ENCODE peak calls at places on chromosome 14, in ten cellular contexts. M, B, T, G, S, N, H, U, Q and F are unnamed samples.

GRCh38 chr14:68140111-68140741 is 320.6 kb downstream of the RAD51B start:
- DNase-seq in M (peak), B (no peak), T (no peak), G (peak), S (peak), N (peak), H (no peak), U (no peak), Q (peak), F (peak)

GRCh38 chr14:64958743-64959142 is 13.4 kb downstream of the RAB15 start:
- DNase-seq in M (no peak), B (peak), T (no peak), G (no peak), S (no peak), N (no peak), H (no peak), U (no peak), Q (no peak), F (no peak)

GRCh38 chr14:100737526-100737925 is 10.8 kb downstream of the DLK1 start:
- DNase-seq in M (no peak), B (peak), T (no peak), G (no peak), S (no peak), N (no peak), H (no peak), U (no peak), Q (no peak), F (no peak)

GRCh38 chr14:76274324-76274723 is 101.6 kb upstream of the ESRRB start:
- DNase-seq in M (no peak), B (no peak), T (no peak), G (no peak), S (no peak), N (no peak), H (no peak), U (no peak), Q (no peak), F (no peak)

GRCh38 chr14:44912041-44912869 is 49.5 kb downstream of the KLHL28 start:
- DNase-seq in M (no peak), B (no peak), T (no peak), G (no peak), S (no peak), N (no peak), H (no peak), U (peak), Q (no peak), F (no peak)

GRCh38 chr14:28780843-28781503 is 14.4 kb downstream of the FOXG1 start:
- DNase-seq in M (no peak), B (no peak), T (no peak), G (no peak), S (no peak), N (no peak), H (no peak), U (no peak), Q (no peak), F (no peak)

GRCh38 chr14:67477926-67478915 is 10.3 kb downstream of the TMEM229B start:
- DNase-seq in M (no peak), B (no peak), T (no peak), G (no peak), S (no peak), N (no peak), H (no peak), U (no peak), Q (no peak), F (no peak)

GRCh38 chr14:100330396-100330931 is 7.3 kb downstream of the SLC25A47 start:
- DNase-seq in M (no peak), B (no peak), T (no peak), G (no peak), S (no peak), N (no peak), H (no peak), U (no peak), Q (no peak), F (no peak)

GRCh38 chr14:93044601-93045000 is 71.1 kb downstream of the ITPK1 start:
- DNase-seq in M (no peak), B (no peak), T (no peak), G (no peak), S (peak), N (no peak), H (no peak), U (peak), Q (no peak), F (no peak)

GRCh38 chr14:84770030-84770429 is 759.9 kb upstream of the FLRT2 start:
- DNase-seq in M (no peak), B (no peak), T (no peak), G (no peak), S (no peak), N (no peak), H (no peak), U (no peak), Q (no peak), F (no peak)

GRCh38 chr14:65993103-65993502 is 493.1 kb upstream of the CCDC196 start:
- DNase-seq in M (no peak), B (no peak), T (no peak), G (no peak), S (no peak), N (no peak), H (no peak), U (no peak), Q (no peak), F (no peak)

GRCh38 chr14:26190644-26191043 is 407.2 kb downstream of the NOVA1 start:
- DNase-seq in M (no peak), B (no peak), T (no peak), G (no peak), S (no peak), N (no peak), H (no peak), U (no peak), Q (no peak), F (no peak)

GRCh38 chr14:64723691-64724577 is 19.7 kb downstream of the PLEKHG3 start:
- DNase-seq in M (no peak), B (no peak), T (no peak), G (no peak), S (no peak), N (no peak), H (no peak), U (no peak), Q (no peak), F (no peak)

GRCh38 chr14:83764656-83765055 is 1765.3 kb upstream of the FLRT2 start:
- DNase-seq in M (no peak), B (no peak), T (no peak), G (no peak), S (no peak), N (no peak), H (no peak), U (no peak), Q (no peak), F (no peak)

GRCh38 chr14:65206448-65207096 is 104.3 kb upstream of the MAX start:
- DNase-seq in M (no peak), B (no peak), T (no peak), G (peak), S (peak), N (no peak), H (no peak), U (no peak), Q (peak), F (no peak)

GRCh38 chr14:59337151-59337611 is 128.0 kb downstream of the GPR135 start:
- DNase-seq in M (peak), B (no peak), T (no peak), G (peak), S (peak), N (peak), H (peak), U (no peak), Q (no peak), F (no peak)

GRCh38 chr14:64708148-64709004 is 4.2 kb downstream of the PLEKHG3 start:
- DNase-seq in M (no peak), B (no peak), T (no peak), G (peak), S (peak), N (peak), H (no peak), U (peak), Q (peak), F (no peak)

GRCh38 chr14:32800320-32800719 is 138.4 kb upstream of the NPAS3 start:
- DNase-seq in M (no peak), B (no peak), T (no peak), G (no peak), S (no peak), N (no peak), H (no peak), U (no peak), Q (no peak), F (no peak)

GRCh38 chr14:32200368-32201195 is 1.3 kb upstream of the RNU6-7 start:
- DNase-seq in M (no peak), B (no peak), T (no peak), G (no peak), S (peak), N (no peak), H (no peak), U (no peak), Q (no peak), F (peak)

GRCh38 chr14:100339757-100340453 is 16.8 kb downstream of the SLC25A47 start:
- DNase-seq in M (no peak), B (no peak), T (no peak), G (no peak), S (no peak), N (no peak), H (no peak), U (no peak), Q (no peak), F (no peak)

GRCh38 chr14:67607646-67608045 is 7.6 kb upstream of the PIGH start:
- DNase-seq in M (no peak), B (no peak), T (no peak), G (no peak), S (no peak), N (no peak), H (no peak), U (no peak), Q (no peak), F (no peak)

GRCh38 chr14:95389471-95390011 is 69.8 kb upstream of the CLMN start:
- DNase-seq in M (peak), B (no peak), T (no peak), G (no peak), S (no peak), N (no peak), H (peak), U (no peak), Q (no peak), F (no peak)

GRCh38 chr14:99188721-99189120 is 83.3 kb downstream of the BCL11B start:
- DNase-seq in M (no peak), B (peak), T (no peak), G (no peak), S (no peak), N (no peak), H (no peak), U (no peak), Q (no peak), F (no peak)

GRCh38 chr14:91568626-91569025 is 58.5 kb upstream of the PPP4R3A start:
- DNase-seq in M (no peak), B (no peak), T (no peak), G (no peak), S (no peak), N (no peak), H (no peak), U (no peak), Q (no peak), F (no peak)

GRCh38 chr14:99242238-99242637 is 29.8 kb downstream of the BCL11B start:
- DNase-seq in M (no peak), B (peak), T (no peak), G (no peak), S (no peak), N (no peak), H (no peak), U (no peak), Q (no peak), F (no peak)

GRCh38 chr14:70684030-70684429 is 42.3 kb downstream of the TTC9 start:
- DNase-seq in M (no peak), B (no peak), T (no peak), G (no peak), S (no peak), N (no peak), H (no peak), U (no peak), Q (no peak), F (no peak)

GRCh38 chr14:100405752-100406455 is 82.8 kb downstream of the SLC25A47 start:
- DNase-seq in M (no peak), B (no peak), T (no peak), G (no peak), S (no peak), N (no peak), H (no peak), U (no peak), Q (no peak), F (no peak)

GRCh38 chr14:64594438-64594837 is 44.7 kb downstream of the PPP1R36 start:
- DNase-seq in M (no peak), B (no peak), T (no peak), G (no peak), S (no peak), N (no peak), H (no peak), U (no peak), Q (no peak), F (no peak)

GRCh38 chr14:52856139-52856538 is 64.7 kb upstream of the GNPNAT1 start:
- DNase-seq in M (no peak), B (no peak), T (no peak), G (peak), S (no peak), N (peak), H (no peak), U (no peak), Q (no peak), F (no peak)

GRCh38 chr14:55739967-55740707 is 160.1 kb downstream of the KTN1 start:
- DNase-seq in M (peak), B (no peak), T (no peak), G (no peak), S (no peak), N (no peak), H (no peak), U (no peak), Q (no peak), F (no peak)

GRCh38 chr14:27387458-27387857 is 789.6 kb upstream of the NOVA1 start:
- DNase-seq in M (no peak), B (no peak), T (no peak), G (peak), S (no peak), N (no peak), H (no peak), U (no peak), Q (no peak), F (no peak)

GRCh38 chr14:18660585-18660922 is 59.6 kb downstream of the OR11H12 start:
- DNase-seq in M (no peak), B (no peak), T (no peak), G (no peak), S (no peak), N (no peak), H (no peak), U (no peak), Q (no peak), F (no peak)

GRCh38 chr14:51540364-51540763 is 111.3 kb upstream of the FRMD6 start:
- DNase-seq in M (no peak), B (no peak), T (no peak), G (no peak), S (no peak), N (peak), H (no peak), U (no peak), Q (peak), F (no peak)
- H3K27ac ChIP-seq in M (no peak), B (no peak), T (no peak), G (peak), S (peak), N (peak), H (no peak), U (no peak), Q (no peak), F (peak)

DNA sequence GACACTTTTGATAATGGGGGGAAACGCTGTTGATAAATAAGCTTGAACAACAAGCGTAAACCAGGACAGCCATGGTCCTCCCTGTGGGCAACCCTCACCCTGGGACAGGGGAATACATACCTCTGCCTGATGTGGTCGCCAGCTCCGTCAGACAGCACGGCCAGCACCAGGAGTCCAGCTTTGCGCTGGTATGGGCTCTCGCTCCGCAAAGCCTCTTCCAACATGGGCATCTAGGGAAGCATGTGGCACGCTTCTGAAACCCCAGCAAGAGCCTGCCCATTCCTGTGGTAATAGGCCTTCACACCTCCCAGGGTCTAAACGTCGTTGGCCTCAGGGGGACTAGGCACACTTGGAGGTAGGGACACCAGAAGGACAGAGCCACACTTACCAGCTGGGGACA is 2.9 kb downstream of the IPO4 start:
- DNase-seq in M (no peak), B (no peak), T (no peak), G (no peak), S (no peak), N (no peak), H (no peak), U (no peak), Q (no peak), F (no peak)
- H3K27ac ChIP-seq in M (no peak), B (no peak), T (no peak), G (no peak), S (no peak), N (no peak), H (no peak), U (no peak), Q (no peak), F (no peak)

DNA sequence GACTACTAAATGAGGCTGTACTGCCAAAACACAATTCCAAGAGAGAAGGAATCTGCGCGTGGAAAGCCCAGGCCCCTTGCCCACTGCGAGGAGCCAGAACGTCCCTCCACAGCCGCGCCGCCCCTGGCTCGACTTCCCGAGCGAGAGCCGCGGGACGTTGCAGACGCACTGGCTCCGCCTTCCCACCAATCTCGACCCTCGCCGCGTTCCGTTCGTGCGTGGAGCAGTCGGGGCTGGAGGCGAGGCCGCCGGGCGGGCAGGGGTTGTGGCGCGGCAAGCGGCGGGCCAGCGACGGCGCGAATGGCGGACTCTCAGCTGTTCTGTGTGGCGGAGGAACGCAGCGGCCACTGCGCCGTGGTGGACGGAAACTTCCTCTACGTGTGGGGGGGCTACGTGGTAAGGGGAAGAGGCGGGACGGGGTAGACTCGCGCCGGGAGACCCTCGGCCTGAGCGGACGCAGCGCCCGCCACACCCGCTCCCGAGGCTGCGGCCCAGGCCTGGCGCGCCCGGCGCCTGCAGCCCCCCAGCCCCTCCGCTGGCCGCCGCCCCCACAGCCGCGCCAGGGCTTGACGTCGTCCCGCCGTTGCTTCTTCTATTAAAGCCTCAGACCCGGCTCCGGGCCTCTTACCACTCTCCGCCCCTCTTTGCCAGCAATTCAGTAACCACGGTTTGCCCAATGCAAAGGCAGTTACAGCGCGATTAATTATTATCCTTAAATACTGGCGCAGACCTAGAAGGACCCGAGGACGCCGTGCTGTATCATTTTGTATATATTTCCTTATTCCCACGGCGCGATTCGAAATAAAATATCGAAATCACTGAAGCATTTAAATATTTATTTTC is at the start of gene KLHDC1:
- DNase-seq in M (peak), B (peak), T (peak), G (peak), S (no peak), N (peak), H (peak), U (peak), Q (peak), F (no peak)
- H3K27ac ChIP-seq in M (peak), B (peak), T (peak), G (peak), S (no peak), N (peak), H (peak), U (peak), Q (peak), F (peak)

DNA sequence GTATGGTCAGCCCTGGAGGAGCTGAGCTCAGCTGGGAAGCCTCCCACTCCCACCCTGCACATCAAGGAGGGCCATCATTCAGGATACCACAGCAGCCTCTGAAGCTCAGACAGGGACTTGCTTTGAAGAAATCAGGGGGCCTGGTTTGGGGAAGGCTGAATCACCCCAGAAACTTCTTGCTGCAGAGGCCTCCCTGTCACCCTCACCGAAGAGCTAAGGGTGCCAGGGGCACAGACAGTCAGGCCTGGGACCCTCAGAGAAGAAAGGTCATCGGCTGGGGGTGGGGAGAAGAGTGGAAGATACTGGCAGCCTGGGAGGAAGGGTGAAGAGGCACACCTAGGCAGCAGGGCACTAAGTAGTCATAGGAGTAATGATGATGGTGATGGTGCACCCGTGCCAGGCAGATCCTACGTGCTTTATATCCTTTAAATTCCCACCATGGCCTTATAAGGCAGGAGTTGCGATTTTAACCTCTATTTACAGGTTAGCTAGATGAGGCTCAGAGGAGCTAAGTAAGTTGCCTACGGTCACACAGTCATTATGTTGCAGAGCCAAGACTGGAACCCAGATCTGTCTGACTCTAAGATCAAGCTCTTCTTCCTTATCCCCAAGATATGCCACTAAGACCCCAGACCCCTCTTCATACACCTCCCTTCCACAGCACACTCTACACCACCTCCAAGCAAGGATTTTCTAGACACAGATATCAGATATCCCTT is 28.5 kb upstream of the PNMA1 start:
- DNase-seq in M (no peak), B (no peak), T (no peak), G (no peak), S (peak), N (no peak), H (no peak), U (no peak), Q (no peak), F (no peak)
- H3K27ac ChIP-seq in M (peak), B (peak), T (peak), G (peak), S (peak), N (peak), H (peak), U (peak), Q (peak), F (peak)

DNA sequence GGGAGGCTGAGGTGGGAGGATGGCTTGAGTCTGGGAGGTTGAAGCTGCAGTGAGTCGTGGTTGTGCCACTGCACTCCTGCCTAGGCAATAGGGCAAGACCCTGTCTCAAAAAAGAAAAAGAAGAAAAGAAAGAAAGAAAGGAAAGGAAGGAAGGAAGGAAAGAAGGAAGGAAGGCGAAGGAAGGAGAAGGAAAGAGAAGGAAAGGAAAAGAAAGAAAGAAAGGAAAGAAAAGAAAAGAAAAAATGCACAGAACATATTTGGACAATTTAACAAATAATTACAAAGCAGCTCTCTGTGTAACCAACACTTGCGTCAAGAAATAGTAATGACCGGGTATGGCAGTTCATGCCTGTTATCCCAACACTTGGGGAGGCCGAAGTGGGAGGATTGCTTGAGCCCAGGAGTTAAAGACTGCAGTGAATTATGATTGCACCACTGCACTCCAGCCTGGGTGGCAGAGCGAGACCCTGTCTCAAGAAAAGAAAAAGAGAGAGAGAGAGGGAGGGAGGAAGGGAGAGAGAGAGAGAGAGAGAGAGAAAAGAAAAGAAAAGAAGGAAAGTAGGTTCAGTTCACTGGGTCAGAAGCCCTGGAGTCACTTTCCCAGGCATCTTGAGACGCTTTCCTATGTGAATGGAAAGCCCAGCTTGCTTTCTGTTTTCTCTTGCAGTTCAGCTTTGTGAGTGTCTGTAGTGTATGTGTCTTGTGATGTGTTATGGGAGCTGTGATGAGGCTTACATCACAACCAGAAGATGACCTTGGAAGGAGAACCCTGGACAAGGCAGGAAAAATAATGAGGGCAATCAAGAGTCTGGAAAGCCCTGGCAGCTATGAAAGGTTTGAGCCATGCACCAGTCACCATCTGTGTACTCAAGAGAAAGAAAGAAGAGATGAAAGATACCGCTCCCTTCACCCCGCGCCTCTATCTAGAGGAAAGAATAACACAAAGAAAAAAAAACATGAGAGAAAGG is 35.5 kb upstream of the PTGR2 start:
- DNase-seq in M (no peak), B (no peak), T (no peak), G (peak), S (no peak), N (no peak), H (no peak), U (no peak), Q (peak), F (no peak)
- H3K27ac ChIP-seq in M (no peak), B (no peak), T (no peak), G (no peak), S (no peak), N (no peak), H (peak), U (no peak), Q (no peak), F (no peak)